ENCODE peak calls at places on chromosome 12, in seven cellular contexts. O, J, E, D, L, H and N are unnamed samples.

GRCh38 chr12:50581226-50582184 is 76.7 kb downstream of the DIP2B start:
- DNase-seq in O (no peak), J (peak), E (no peak), D (no peak), L (peak), H (peak), N (no peak)

GRCh38 chr12:89263874-89264273 is 88.4 kb downstream of the DUSP6 start:
- DNase-seq in O (no peak), J (no peak), E (no peak), D (peak), L (no peak), H (no peak), N (no peak)

GRCh38 chr12:116138781-116139180 is 138.7 kb downstream of the MED13L start:
- DNase-seq in O (no peak), J (no peak), E (no peak), D (no peak), L (no peak), H (no peak), N (no peak)

GRCh38 chr12:59615392-59616165 is 19.8 kb downstream of the SLC16A7 start:
- DNase-seq in O (no peak), J (no peak), E (no peak), D (no peak), L (no peak), H (no peak), N (no peak)

GRCh38 chr12:108123382-108123781 is 5.7 kb upstream of the WSCD2 start:
- DNase-seq in O (no peak), J (no peak), E (no peak), D (no peak), L (no peak), H (no peak), N (no peak)

GRCh38 chr12:46268349-46268616 is 560 bp downstream of the SLC38A1 start:
- DNase-seq in O (no peak), J (peak), E (no peak), D (no peak), L (no peak), H (no peak), N (no peak)

GRCh38 chr12:91289881-91290280 is 107.3 kb upstream of the DCN start:
- DNase-seq in O (no peak), J (no peak), E (no peak), D (no peak), L (no peak), H (no peak), N (no peak)

GRCh38 chr12:81377771-81378170 is 299.9 kb downstream of the ACSS3 start:
- DNase-seq in O (no peak), J (no peak), E (no peak), D (no peak), L (no peak), H (no peak), N (no peak)

GRCh38 chr12:15648564-15648963 is 140.6 kb downstream of the EPS8 start:
- DNase-seq in O (no peak), J (no peak), E (no peak), D (no peak), L (no peak), H (no peak), N (no peak)

GRCh38 chr12:6765048-6765633 is 1.0 kb upstream of the PTMS start:
- DNase-seq in O (no peak), J (no peak), E (no peak), D (peak), L (peak), H (no peak), N (no peak)

GRCh38 chr12:11882301-11883019 is 188.3 kb upstream of the BCL2L14 start:
- DNase-seq in O (no peak), J (no peak), E (no peak), D (no peak), L (no peak), H (no peak), N (no peak)

GRCh38 chr12:11888029-11888428 is 182.7 kb upstream of the BCL2L14 start:
- DNase-seq in O (no peak), J (no peak), E (no peak), D (no peak), L (no peak), H (no peak), N (no peak)

GRCh38 chr12:11884661-11885060 is 186.1 kb upstream of the BCL2L14 start:
- DNase-seq in O (no peak), J (peak), E (no peak), D (no peak), L (peak), H (peak), N (no peak)

GRCh38 chr12:11886339-11886738 is 184.4 kb upstream of the BCL2L14 start:
- DNase-seq in O (no peak), J (no peak), E (no peak), D (no peak), L (no peak), H (no peak), N (no peak)

GRCh38 chr12:11885261-11886038 is 185.3 kb upstream of the BCL2L14 start:
- DNase-seq in O (no peak), J (peak), E (no peak), D (peak), L (peak), H (peak), N (no peak)
- H4K8ac ChIP-seq in O (no peak), J (peak), E (no peak), D (no peak), L (peak), H (no peak), N (no peak)

GRCh38 chr12:26282339-26282945 is 87.1 kb downstream of the SSPN start:
- DNase-seq in O (no peak), J (no peak), E (no peak), D (no peak), L (no peak), H (no peak), N (no peak)
- H4K8ac ChIP-seq in O (no peak), J (no peak), E (no peak), D (no peak), L (no peak), H (no peak), N (no peak)

DNA sequence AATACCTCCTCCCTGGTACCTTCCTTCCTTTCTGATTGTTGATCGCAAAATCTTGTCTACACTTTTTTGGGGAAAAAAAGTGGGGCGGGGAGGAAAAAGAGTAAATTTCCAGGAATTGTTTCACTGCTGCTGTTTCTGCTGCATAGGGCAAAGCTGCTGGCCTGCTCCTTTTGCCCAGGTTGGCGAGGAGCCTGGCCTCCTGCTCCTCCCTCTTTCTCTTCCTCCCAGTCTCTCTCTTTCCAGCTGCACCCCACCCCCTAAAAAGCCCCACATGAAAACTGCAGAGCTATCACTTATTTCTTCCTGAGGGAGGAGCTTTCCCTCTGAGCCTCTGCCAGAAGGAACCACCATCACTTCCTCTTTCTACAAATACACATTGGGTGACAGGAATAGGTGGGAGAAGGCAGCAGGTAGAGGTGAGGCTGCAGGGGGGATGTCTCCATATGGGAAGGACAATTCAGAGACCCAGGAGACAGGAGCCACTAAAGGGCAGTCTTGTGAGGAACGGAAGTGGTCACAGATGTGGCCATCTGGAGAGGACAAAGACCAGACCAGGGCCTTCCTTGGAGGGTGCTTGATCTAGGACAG is 14.9 kb downstream of the ZBTB39 start:
- DNase-seq in O (no peak), J (no peak), E (peak), D (no peak), L (no peak), H (no peak), N (peak)
- H4K8ac ChIP-seq in O (no peak), J (no peak), E (no peak), D (no peak), L (no peak), H (no peak), N (no peak)

DNA sequence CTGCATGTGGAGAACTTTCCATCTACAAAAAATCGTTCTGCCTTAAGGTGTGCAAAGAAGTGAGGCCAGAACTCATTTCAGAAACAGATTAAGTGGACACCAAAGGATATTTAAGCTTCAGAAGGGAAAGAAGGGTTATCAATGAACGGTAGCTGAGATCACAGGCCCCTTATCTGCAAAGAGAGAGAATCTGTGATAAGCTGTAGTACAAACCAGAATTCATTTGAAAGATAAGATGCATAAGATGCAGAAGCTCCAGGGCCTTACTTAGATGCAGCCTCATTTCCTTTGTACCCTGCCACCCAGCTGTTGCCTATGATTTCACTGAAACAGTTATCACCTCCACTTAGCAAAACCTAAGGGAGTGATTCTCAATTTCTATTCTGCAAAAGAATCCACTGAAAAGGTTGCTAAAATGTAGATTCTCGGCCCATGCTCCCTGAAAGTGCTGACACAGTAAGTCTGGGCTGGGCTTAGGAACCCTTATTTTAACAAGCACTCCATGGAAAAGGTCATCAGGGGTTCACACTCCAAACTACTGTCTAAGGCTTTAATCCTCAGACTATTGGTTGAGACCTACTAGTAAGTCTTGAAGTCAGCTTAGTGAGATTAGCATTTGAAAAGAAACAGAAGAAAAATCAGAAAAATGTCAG is 64.8 kb downstream of the HELB start:
- DNase-seq in O (no peak), J (no peak), E (no peak), D (peak), L (no peak), H (no peak), N (no peak)
- H4K8ac ChIP-seq in O (no peak), J (no peak), E (no peak), D (no peak), L (no peak), H (no peak), N (no peak)

GRCh38 chr12:33718631-33719030 is 279.0 kb upstream of the SYT10 start:
- DNase-seq in O (no peak), J (no peak), E (no peak), D (no peak), L (no peak), H (no peak), N (no peak)

GRCh38 chr12:33724867-33725266 is 285.2 kb upstream of the SYT10 start:
- DNase-seq in O (no peak), J (no peak), E (no peak), D (no peak), L (no peak), H (no peak), N (no peak)

GRCh38 chr12:33721561-33721960 is 281.9 kb upstream of the SYT10 start:
- DNase-seq in O (no peak), J (no peak), E (no peak), D (no peak), L (no peak), H (no peak), N (no peak)
- H4K8ac ChIP-seq in O (no peak), J (no peak), E (no peak), D (no peak), L (no peak), H (no peak), N (no peak)

GRCh38 chr12:79299447-79300198 is 391.1 kb downstream of the PAWR start:
- DNase-seq in O (no peak), J (no peak), E (no peak), D (no peak), L (no peak), H (peak), N (no peak)

GRCh38 chr12:79296128-79296527 is 394.6 kb downstream of the PAWR start:
- DNase-seq in O (no peak), J (peak), E (no peak), D (no peak), L (no peak), H (no peak), N (no peak)

GRCh38 chr12:79300199-79300568 is 390.6 kb downstream of the PAWR start:
- DNase-seq in O (no peak), J (peak), E (no peak), D (peak), L (peak), H (peak), N (no peak)

GRCh38 chr12:79296871-79297270 is 393.9 kb downstream of the PAWR start:
- DNase-seq in O (no peak), J (no peak), E (no peak), D (no peak), L (no peak), H (no peak), N (no peak)

DNA sequence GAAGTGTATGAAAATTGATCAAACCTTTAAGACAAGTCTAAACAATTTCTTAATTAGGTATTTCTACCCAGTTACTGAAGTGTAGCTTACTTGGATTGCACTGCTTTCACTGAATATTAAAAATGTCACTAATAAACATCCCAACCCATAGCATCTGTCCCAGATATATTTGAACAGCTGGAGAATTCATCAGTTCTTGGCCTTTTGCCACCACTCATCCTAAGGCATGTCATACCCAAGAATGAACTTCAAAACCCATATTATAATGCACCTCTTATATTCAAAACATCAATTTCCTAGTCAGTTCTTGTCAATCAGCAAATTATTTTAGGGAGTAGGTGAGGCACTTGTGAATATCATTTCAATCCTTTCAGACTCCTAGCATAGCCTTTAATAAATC is 392.3 kb downstream of the PAWR start:
- DNase-seq in O (no peak), J (peak), E (no peak), D (no peak), L (no peak), H (no peak), N (no peak)
- H4K8ac ChIP-seq in O (no peak), J (no peak), E (no peak), D (no peak), L (no peak), H (no peak), N (no peak)